ENCODE peak calls at places on chromosomes 3 and 15, in seven cellular contexts. W, M, T, P, L, I and Z are unnamed samples.

GRCh38 chr3:45252833-45253232 is 26.7 kb upstream of the TMEM158 start:
- DNase-seq in M (no peak), I (no peak), T (no peak), W (no peak), L (no peak), P (no peak), Z (no peak)

GRCh38 chr15:69793436-69793782 is 304.3 kb downstream of the TLE3 start:
- DNase-seq in P (no peak), T (no peak), L (no peak), M (no peak), W (no peak), I (no peak), Z (no peak)

GRCh38 chr3:56291953-56292352 is 176.3 kb downstream of the ERC2 start:
- DNase-seq in P (no peak), L (no peak), T (no peak), M (no peak), W (no peak), I (no peak), Z (no peak)

GRCh38 chr3:171039674-171040073 is 13.2 kb upstream of the SLC2A2 start:
- DNase-seq in W (no peak), L (no peak), M (no peak), T (no peak), P (no peak), I (no peak), Z (no peak)

GRCh38 chr15:40029979-40030893 is 8.7 kb downstream of the SRP14 start:
- DNase-seq in L (no peak), W (no peak), I (no peak), T (no peak), M (no peak), P (no peak), Z (no peak)

GRCh38 chr15:42348083-42348482 is 11.2 kb upstream of the CAPN3 start:
- DNase-seq in T (no peak), W (no peak), L (no peak), M (no peak), P (no peak), I (no peak), Z (no peak)

GRCh38 chr3:128277378-128278049 is 124.2 kb downstream of the EEFSEC start:
- DNase-seq in M (no peak), W (no peak), P (no peak), I (no peak), L (no peak), T (peak), Z (no peak)

GRCh38 chr3:24192004-24192403 is 246.9 kb downstream of the NR1D2 start:
- DNase-seq in L (no peak), I (no peak), W (no peak), M (no peak), T (no peak), P (no peak), Z (no peak)

GRCh38 chr15:57298843-57299550 is 77.3 kb upstream of the CGNL1 start:
- DNase-seq in T (no peak), M (no peak), W (no peak), P (no peak), L (no peak), I (no peak), Z (no peak)

GRCh38 chr3:15858547-15859506 is 61.0 kb upstream of the ANKRD28 start:
- DNase-seq in T (peak), I (peak), P (peak), L (peak), W (peak), M (peak), Z (peak)

GRCh38 chr3:112002458-112002971 is 3.8 kb downstream of the TAGLN3 start:
- DNase-seq in M (no peak), P (no peak), I (no peak), W (no peak), T (no peak), L (no peak), Z (no peak)

GRCh38 chr15:60797444-60798040 is 318.6 kb upstream of the ICE2 start:
- DNase-seq in P (no peak), I (no peak), T (no peak), W (no peak), L (no peak), M (no peak), Z (no peak)